ENCODE peak calls at places on chromosome 1, in four cellular contexts. J is cardiac fibroblast, X is endothelial cell of umbilical vein, Y is fibroblast of lung. I is an unnamed sample.

GRCh38 chr1:243547906-243548305 is 292.1 kb downstream of the SDCCAG8 start:
- DNase-seq in J (no peak), X (no peak), Y (no peak), I (no peak)

GRCh38 chr1:163820748-163821147 is 499.0 kb downstream of the NUF2 start:
- DNase-seq in J (peak; percentile 22), X (peak; percentile 11), Y (no peak), I (no peak)

GRCh38 chr1:111716371-111716770 is 22.8 kb downstream of the INKA2 start:
- DNase-seq in J (no peak), X (no peak), Y (no peak), I (no peak)

GRCh38 chr1:168917309-168917708 is 188.3 kb upstream of the DPT start:
- DNase-seq in J (no peak), X (no peak), Y (no peak), I (no peak)

GRCh38 chr1:5990913-5991783 is 1.1 kb downstream of the NPHP4 start:
- DNase-seq in J (peak; percentile 34), X (peak; percentile 33), Y (peak; percentile 26), I (no peak)

GRCh38 chr1:213391445-213391844 is 340.4 kb downstream of the RPS6KC1 start:
- DNase-seq in J (no peak), X (no peak), Y (no peak), I (no peak)

GRCh38 chr1:84600796-84601195 is 26.6 kb upstream of the CTBS start:
- DNase-seq in J (no peak), X (peak; percentile 61), Y (peak; percentile 10), I (no peak)

GRCh38 chr1:89465201-89465600 is 59.4 kb upstream of the LRRC8B start:
- DNase-seq in J (no peak), X (no peak), Y (peak; percentile 21), I (no peak)

GRCh38 chr1:229225331-229225782 is 45.6 kb upstream of the RAB4A start:
- DNase-seq in J (no peak), X (no peak), Y (no peak), I (no peak)

GRCh38 chr1:32266926-32267645 is 16.0 kb downstream of the LCK start:
- DNase-seq in J (peak; percentile 59), X (peak; percentile 95), Y (peak; percentile 54), I (no peak)

GRCh38 chr1:197733324-197733723 is 42.0 kb downstream of the DENND1B start:
- DNase-seq in J (no peak), X (no peak), Y (no peak), I (no peak)

GRCh38 chr1:56584910-56585528 is 5.7 kb upstream of the PLPP3 start:
- DNase-seq in J (peak; percentile 84), X (peak; percentile 67), Y (peak; percentile 51), I (peak; percentile 66)

GRCh38 chr1:8671313-8671917 is 146.0 kb downstream of the RERE start:
- DNase-seq in J (peak; percentile 91), X (peak; percentile 79), Y (peak; percentile 62), I (peak; percentile 57)

GRCh38 chr1:162389021-162389818 is 7.7 kb downstream of the C1orf226 start:
- DNase-seq in J (no peak), X (no peak), Y (peak; percentile 79), I (peak; percentile 67)

GRCh38 chr1:163230827-163231226 is 28.1 kb upstream of the RGS5 start:
- DNase-seq in J (peak; percentile 10), X (no peak), Y (no peak), I (no peak)

GRCh38 chr1:81706650-81707435 is 93.9 kb upstream of the ADGRL2 start:
- DNase-seq in J (peak; percentile 59), X (peak; percentile 84), Y (peak; percentile 83), I (no peak)

GRCh38 chr1:182453619-182454018 is 3.7 kb downstream of the RGSL1 start:
- DNase-seq in J (no peak), X (no peak), Y (no peak), I (no peak)

GRCh38 chr1:224684920-224685547 is 68.9 kb downstream of the CNIH3 start:
- DNase-seq in J (no peak), X (no peak), Y (peak; percentile 31), I (no peak)

GRCh38 chr1:166040635-166041034 is 126.2 kb downstream of the FAM78B start:
- DNase-seq in J (no peak), X (no peak), Y (no peak), I (no peak)

GRCh38 chr1:229199892-229200291 is 71.0 kb upstream of the RAB4A start:
- DNase-seq in J (peak; percentile 24), X (no peak), Y (no peak), I (no peak)

GRCh38 chr1:203589201-203589600 is 37.4 kb upstream of the ATP2B4 start:
- DNase-seq in J (no peak), X (no peak), Y (no peak), I (no peak)

GRCh38 chr1:241411776-241412338 is 54.9 kb upstream of the RGS7 start:
- DNase-seq in J (no peak), X (no peak), Y (peak; percentile 14), I (peak; percentile 43)

GRCh38 chr1:230361941-230362340 is 64.2 kb downstream of the PGBD5 start:
- DNase-seq in J (no peak), X (no peak), Y (no peak), I (no peak)

GRCh38 chr1:214902636-214903320 is 179.8 kb upstream of the KCNK2 start:
- DNase-seq in J (peak; percentile 22), X (peak; percentile 75), Y (peak; percentile 76), I (peak; percentile 19)

GRCh38 chr1:116988248-116988647 is 13.3 kb upstream of the CD101 start:
- DNase-seq in J (peak; percentile 78), X (no peak), Y (peak; percentile 80), I (peak; percentile 34)

GRCh38 chr1:64745986-64746940 is 1.4 kb downstream of the RAVER2 start:
- DNase-seq in J (no peak), X (no peak), Y (peak; percentile 53), I (no peak)

GRCh38 chr1:89125571-89126233 is at the start of gene GBP2:
- DNase-seq in J (peak; percentile 70), X (peak; percentile 85), Y (peak; percentile 85), I (peak; percentile 20)

GRCh38 chr1:94012686-94013330 is 103.6 kb upstream of the GCLM start:
- DNase-seq in J (no peak), X (no peak), Y (no peak), I (no peak)

GRCh38 chr1:207745285-207745684 is 6.6 kb upstream of the CD46 start:
- DNase-seq in J (peak; percentile 31), X (no peak), Y (peak; percentile 13), I (no peak)

GRCh38 chr1:111197598-111198289 is 2.7 kb downstream of the DENND2D start:
- DNase-seq in J (peak; percentile 54), X (no peak), Y (peak; percentile 15), I (no peak)

GRCh38 chr1:15687446-15687845 is 3.3 kb downstream of the PLEKHM2 start:
- DNase-seq in J (no peak), X (no peak), Y (no peak), I (no peak)

GRCh38 chr1:61925591-61926298 is 183.5 kb downstream of the PATJ start:
- DNase-seq in J (no peak), X (no peak), Y (no peak), I (no peak)

DNA sequence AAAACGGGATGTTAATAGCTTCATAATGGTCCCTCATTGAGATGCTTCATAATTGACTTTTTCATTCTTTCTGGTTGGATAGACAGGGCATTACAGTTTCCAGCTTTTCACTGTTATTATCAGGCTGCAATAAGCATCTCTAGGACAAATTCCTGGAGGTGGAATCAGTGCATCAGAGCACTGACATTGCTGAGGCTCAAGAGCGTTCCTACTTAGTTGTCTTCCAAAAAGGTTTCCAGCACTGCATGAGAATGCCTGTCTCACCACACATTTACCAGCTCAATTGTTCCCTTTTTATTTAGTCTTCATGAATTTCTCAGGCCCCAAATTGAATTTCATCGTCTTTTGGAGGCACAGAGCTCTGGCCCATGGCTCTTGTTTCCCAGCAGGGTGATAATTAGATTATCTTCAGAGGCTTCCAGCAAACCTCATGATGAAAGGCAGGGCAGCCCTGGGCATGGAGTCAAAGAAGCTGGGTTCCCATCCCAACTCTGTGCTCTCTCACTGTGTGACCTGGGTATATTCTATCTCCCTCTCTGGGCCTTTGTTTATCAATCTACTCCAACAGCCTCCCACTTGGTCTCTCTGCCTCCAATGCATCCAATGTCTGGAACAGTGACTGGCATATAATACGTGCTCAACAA is 451.4 kb downstream of the PTPRU start:
- DNase-seq in J (peak; percentile 16), X (no peak), Y (peak; percentile 78), I (no peak)
- H3K4me3 ChIP-seq in J (no peak overlapping the region), X (no peak overlapping the region), Y (no peak overlapping the region), I (no peak overlapping the region)

DNA sequence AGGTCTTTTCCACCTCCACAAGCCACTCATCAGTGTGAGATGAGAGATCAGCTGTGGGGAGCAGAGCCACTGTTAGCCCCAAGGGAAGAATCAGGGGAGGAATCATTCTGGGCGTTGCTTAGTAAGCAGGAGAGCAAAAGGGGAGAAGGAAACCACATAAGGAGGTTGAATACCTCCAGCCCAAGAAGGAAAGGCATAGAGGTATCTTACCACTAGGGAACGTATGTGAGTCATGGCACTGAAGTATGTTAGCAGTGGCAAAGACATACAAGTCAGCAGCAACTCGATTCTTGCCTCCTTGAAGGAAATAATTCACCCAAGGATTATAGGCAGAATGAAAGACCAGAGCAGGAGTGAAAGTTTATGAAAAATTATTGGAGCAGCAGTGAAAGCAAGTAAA is 31.6 kb upstream of the SLC5A9 start:
- DNase-seq in J (no peak), X (no peak), Y (no peak), I (no peak)
- H3K4me3 ChIP-seq in J (no peak overlapping the region), X (no peak overlapping the region), Y (no peak overlapping the region), I (no peak overlapping the region)

DNA sequence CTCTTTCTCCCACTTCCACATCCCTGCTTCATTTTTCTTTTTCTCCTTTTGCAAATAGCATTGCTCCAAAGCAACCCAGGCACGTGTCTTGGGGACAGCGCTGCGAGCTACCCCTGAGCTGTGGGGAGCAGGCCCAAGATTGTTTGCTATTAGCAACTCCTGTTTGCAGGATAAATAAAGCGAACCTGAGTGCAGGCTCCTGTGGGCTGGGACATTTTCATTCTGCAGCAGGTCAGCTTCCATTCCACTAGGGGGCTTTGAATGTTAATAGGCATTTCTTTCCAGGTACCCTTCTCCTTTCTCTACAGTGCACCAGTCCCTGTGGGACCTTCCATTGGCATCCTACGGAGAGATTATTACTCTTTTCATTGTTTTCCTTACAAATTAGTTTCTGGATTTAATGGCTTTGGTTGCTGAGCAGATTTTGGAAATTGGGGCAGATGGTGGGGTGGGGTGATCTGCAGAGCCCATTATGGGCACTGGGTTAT is 54.0 kb downstream of the OLFML3 start:
- DNase-seq in J (peak; percentile 17), X (no peak), Y (peak; percentile 8), I (no peak)
- H3K4me3 ChIP-seq in J (no peak overlapping the region), X (no peak overlapping the region), Y (no peak overlapping the region), I (no peak overlapping the region)

DNA sequence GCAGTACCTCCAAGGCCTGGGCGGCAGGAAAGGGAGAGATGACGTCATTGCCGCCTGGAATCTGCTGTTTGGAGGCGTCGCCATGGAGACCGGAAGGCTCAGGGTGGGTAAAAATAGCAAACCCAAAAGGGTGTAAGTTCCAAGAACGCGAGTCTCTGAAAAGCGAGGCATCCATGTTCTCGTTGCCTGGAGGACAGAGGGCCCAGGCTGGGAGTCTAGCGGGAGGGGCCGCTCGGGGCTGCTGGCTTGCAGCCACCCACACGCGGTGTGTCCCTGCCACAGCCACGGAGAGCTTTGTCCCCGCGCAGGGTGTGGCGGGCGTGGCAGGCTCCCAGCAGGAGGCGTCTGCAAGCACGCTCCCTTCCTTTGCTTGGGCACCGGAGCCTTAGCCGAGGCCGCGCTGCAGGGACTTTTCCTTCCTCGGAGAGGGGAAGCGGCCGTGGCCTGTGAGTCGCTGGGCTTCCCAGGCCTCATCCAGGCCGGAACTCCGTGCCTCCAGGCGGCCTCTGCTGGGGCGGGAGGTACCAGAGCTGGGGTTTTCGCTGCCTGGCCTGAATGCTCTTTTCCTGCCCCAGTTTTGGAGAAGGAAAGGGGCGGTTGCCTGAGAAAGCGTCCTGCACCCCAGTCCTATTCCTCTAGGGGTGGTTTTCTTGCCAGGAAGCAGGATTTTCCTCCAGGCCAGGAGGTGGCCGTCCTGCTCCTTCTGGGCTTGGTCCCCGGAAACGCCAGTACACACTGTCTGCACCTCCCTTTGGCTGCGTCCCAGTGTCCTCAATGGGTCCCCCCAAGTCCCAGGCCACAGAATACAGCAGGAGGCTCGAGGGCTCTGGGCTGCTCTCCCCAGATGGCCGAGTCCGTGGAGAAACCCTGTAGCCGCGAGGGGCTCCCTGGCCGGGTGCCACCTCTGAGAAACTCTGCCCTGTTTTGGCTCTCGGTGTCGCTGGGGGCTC is 15.3 kb upstream of the SKI start:
- DNase-seq in J (peak; percentile 99), X (peak; percentile 97), Y (peak; percentile 95), I (peak; percentile 95)
- H3K4me3 ChIP-seq in J (no peak overlapping the region), X (no peak overlapping the region), Y (no peak overlapping the region), I (peak overlapping the region; percentile 0)

I was measured in astrocyte of the cerebellum.